ENCODE peak calls at places on chromosomes 7 and 10, in four cellular contexts. J is MM.1S, E is mesothelial cell of epicardium, V is bronchial epithelial cell. B is an unnamed sample.

GRCh38 chr10:120587061-120587460 is 130.0 kb downstream of the PLPP4 start:
- DNase-seq in J (no peak), E (no peak), V (no peak), B (no peak)

GRCh38 chr7:115356139-115356746 is 434.3 kb downstream of the MDFIC start:
- DNase-seq in J (peak), E (no peak), V (peak), B (peak)

GRCh38 chr10:89236221-89236620 is 15.4 kb downstream of the LIPA start:
- DNase-seq in J (no peak), E (no peak), V (no peak), B (no peak)

GRCh38 chr7:98964596-98964995 is 86.3 kb downstream of the TRRAP start:
- DNase-seq in J (no peak), E (no peak), V (no peak), B (no peak)

GRCh38 chr7:50660040-50660829 is 95.0 kb upstream of the DDC start:
- DNase-seq in J (no peak), E (no peak), V (no peak), B (no peak)

GRCh38 chr7:130748531-130749389 is 14.8 kb upstream of the KLF14 start:
- DNase-seq in J (no peak), E (no peak), V (no peak), B (no peak)

GRCh38 chr7:128161466-128162125 is 79.5 kb upstream of the LEP start:
- DNase-seq in J (no peak), E (no peak), V (no peak), B (no peak)

GRCh38 chr7:108321359-108321758 is 134.9 kb downstream of the NRCAM start:
- DNase-seq in J (no peak), E (no peak), V (no peak), B (no peak)

GRCh38 chr7:154591544-154591943 is 411.4 kb downstream of the PAXIP1 start:
- DNase-seq in J (peak), E (no peak), V (no peak), B (no peak)

GRCh38 chr7:25803117-25803887 is 348.7 kb upstream of the NFE2L3 start:
- DNase-seq in J (no peak), E (no peak), V (peak), B (no peak)

GRCh38 chr10:89814278-89814677 is 112.9 kb downstream of the KIF20B start:
- DNase-seq in J (no peak), E (no peak), V (no peak), B (no peak)

GRCh38 chr7:763762-764161 is 36.7 kb upstream of the PRKAR1B start:
- DNase-seq in J (no peak), E (no peak), V (no peak), B (no peak)

GRCh38 chr10:89664206-89664605 is 19.2 kb upstream of the PANK1 start:
- DNase-seq in J (no peak), E (no peak), V (no peak), B (no peak)

GRCh38 chr7:42233939-42234338 is 3.1 kb downstream of the GLI3 start:
- DNase-seq in J (no peak), E (no peak), V (peak), B (no peak)

GRCh38 chr10:5281355-5281754 is 83.4 kb upstream of the UCN3 start:
- DNase-seq in J (no peak), E (no peak), V (no peak), B (no peak)

GRCh38 chr10:129970404-129971364 is 6.6 kb upstream of the EBF3 start:
- DNase-seq in J (no peak), E (no peak), V (no peak), B (no peak)

GRCh38 chr7:99224263-99224947 is 16.5 kb upstream of the KPNA7 start:
- DNase-seq in J (no peak), E (no peak), V (peak), B (peak)

GRCh38 chr7:33950047-33950714 is 44.8 kb downstream of the BMPER start:
- DNase-seq in J (peak), E (no peak), V (no peak), B (no peak)

GRCh38 chr10:121448768-121449456 is 149.3 kb downstream of the FGFR2 start:
- DNase-seq in J (no peak), E (no peak), V (no peak), B (no peak)

GRCh38 chr7:144022169-144022568 is 22.0 kb downstream of the OR6B1 start:
- DNase-seq in J (no peak), E (no peak), V (no peak), B (no peak)

GRCh38 chr10:44578271-44578670 is 193.4 kb upstream of the CXCL12 start:
- DNase-seq in J (no peak), E (no peak), V (no peak), B (no peak)

GRCh38 chr7:14123923-14124322 is 134.5 kb upstream of the ETV1 start:
- DNase-seq in J (no peak), E (no peak), V (no peak), B (no peak)

GRCh38 chr7:14125998-14126397 is 136.5 kb upstream of the ETV1 start:
- DNase-seq in J (no peak), E (no peak), V (no peak), B (no peak)
- TF ChIP-seq CTCF in J (no peak), E (no peak), V (no peak), B (no peak)

GRCh38 chr7:158406364-158406763 is 181.3 kb downstream of the PTPRN2 start:
- DNase-seq in J (no peak), E (no peak), V (no peak), B (no peak)

GRCh38 chr7:158409816-158410330 is 177.8 kb downstream of the PTPRN2 start:
- DNase-seq in J (no peak), E (no peak), V (no peak), B (no peak)

GRCh38 chr7:158406817-158407216 is 180.8 kb downstream of the PTPRN2 start:
- DNase-seq in J (no peak), E (no peak), V (no peak), B (no peak)

GRCh38 chr7:158409120-158409519 is 178.5 kb downstream of the PTPRN2 start:
- DNase-seq in J (no peak), E (no peak), V (no peak), B (no peak)

GRCh38 chr7:158407581-158408331 is 179.9 kb downstream of the PTPRN2 start:
- DNase-seq in J (no peak), E (no peak), V (peak), B (peak)
- TF ChIP-seq CTCF in J (peak), E (no peak), V (peak), B (peak)

GRCh38 chr10:26627320-26627719 is 70.2 kb upstream of the PDSS1 start:
- DNase-seq in J (no peak), E (no peak), V (no peak), B (peak)
- TF ChIP-seq CTCF in J (no peak), E (no peak), V (peak), B (no peak)

GRCh38 chr10:86592413-86592812 is 61.9 kb upstream of the OPN4 start:
- DNase-seq in J (no peak), E (no peak), V (peak), B (peak)
- TF ChIP-seq CTCF in J (no peak), E (no peak), V (no peak), B (no peak)

DNA sequence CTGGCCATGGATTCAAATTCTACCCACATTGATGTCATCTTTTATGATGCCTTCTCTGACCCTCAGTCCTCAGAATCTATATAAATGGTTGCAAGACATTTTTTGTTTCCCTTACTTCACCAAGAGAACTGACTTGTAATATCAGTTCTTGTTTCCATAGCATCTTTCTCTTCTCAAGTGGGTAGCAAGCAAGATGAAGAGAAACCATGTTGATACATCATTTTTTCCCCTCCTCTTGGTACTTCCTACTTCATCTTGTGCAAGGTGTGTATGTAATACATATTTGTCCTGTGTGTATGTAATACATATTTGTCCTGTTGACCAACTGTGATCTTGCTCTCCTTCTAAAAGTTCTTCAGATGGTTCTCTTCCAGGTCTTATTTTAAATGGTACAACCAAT is 348.6 kb downstream of the PTEN start:
- DNase-seq in J (no peak), E (no peak), V (no peak), B (no peak)
- TF ChIP-seq CTCF in J (no peak), E (no peak), V (no peak), B (no peak)

DNA sequence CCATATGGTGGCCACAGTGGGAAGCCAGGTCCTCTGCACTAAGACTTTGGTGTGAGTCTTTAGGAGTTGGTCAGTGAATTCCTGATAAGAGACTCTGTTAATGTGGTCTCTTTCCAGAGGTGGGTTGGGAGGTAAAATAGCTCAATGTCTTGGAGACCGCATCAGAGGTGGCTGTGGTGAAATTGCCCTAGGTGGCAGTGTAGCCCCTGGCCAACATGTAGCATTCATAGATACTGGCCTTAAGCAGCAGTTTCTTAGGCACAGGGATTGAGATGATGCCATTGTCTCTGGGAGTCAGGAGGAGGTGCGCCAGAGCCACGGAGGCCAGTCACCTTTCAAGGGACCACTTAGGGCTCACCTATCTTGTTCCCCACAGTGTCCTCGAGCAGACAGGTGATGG is 202.8 kb downstream of the CREB5 start:
- DNase-seq in J (no peak), E (no peak), V (no peak), B (no peak)
- TF ChIP-seq CTCF in J (peak), E (no peak), V (no peak), B (no peak)

GRCh38 chr7:44216521-44217030 is 15.8 kb downstream of the YKT6 start:
- DNase-seq in J (no peak), E (peak), V (no peak), B (no peak)

GRCh38 chr7:44216019-44216418 is 15.2 kb downstream of the YKT6 start:
- DNase-seq in J (no peak), E (peak), V (no peak), B (no peak)

GRCh38 chr7:44217133-44217714 is 16.4 kb downstream of the YKT6 start:
- DNase-seq in J (no peak), E (no peak), V (no peak), B (no peak)

GRCh38 chr7:44213872-44214595 is 13.3 kb downstream of the YKT6 start:
- DNase-seq in J (peak), E (peak), V (peak), B (peak)

DNA sequence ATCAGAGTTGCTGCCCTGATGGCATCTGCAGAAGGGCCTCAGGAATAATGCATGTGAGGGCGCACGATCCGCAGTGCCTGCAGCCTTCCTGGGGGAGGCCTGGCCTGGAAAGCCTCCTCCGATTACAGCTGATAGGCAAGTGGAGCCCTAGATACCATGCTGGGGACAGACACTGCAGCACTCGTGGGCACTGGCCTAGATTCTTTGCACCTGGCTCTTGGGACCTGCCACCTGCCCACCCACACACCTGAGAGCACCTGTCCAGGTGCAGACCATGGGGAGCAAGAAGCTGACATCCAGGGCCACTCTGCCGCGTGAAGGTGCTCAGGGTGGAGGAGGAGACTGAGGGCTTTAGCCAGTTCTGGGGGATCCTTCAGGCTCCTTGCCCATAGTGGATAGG is 14.8 kb downstream of the YKT6 start:
- DNase-seq in J (no peak), E (peak), V (no peak), B (no peak)
- TF ChIP-seq CTCF in J (no peak), E (no peak), V (no peak), B (no peak)

GRCh38 chr10:60162631-60163030 is 227.0 kb downstream of the ANK3 start:
- DNase-seq in J (no peak), E (no peak), V (no peak), B (no peak)

GRCh38 chr10:60163786-60164185 is 225.9 kb downstream of the ANK3 start:
- DNase-seq in J (no peak), E (no peak), V (no peak), B (no peak)

GRCh38 chr10:60170250-60170649 is 219.4 kb downstream of the ANK3 start:
- DNase-seq in J (no peak), E (no peak), V (peak), B (no peak)

GRCh38 chr10:60169111-60169510 is 220.6 kb downstream of the ANK3 start:
- DNase-seq in J (no peak), E (no peak), V (no peak), B (no peak)

GRCh38 chr10:60167056-60167455 is 222.6 kb downstream of the ANK3 start:
- DNase-seq in J (no peak), E (no peak), V (no peak), B (no peak)
- TF ChIP-seq CTCF in J (no peak), E (no peak), V (no peak), B (no peak)

GRCh38 chr10:112874982-112875381 is 75.1 kb upstream of the TCF7L2 start:
- DNase-seq in J (no peak), E (no peak), V (no peak), B (no peak)

GRCh38 chr10:112871021-112871420 is 79.0 kb upstream of the TCF7L2 start:
- DNase-seq in J (no peak), E (no peak), V (no peak), B (no peak)

GRCh38 chr10:112875474-112876267 is 74.4 kb upstream of the TCF7L2 start:
- DNase-seq in J (no peak), E (no peak), V (peak), B (peak)

GRCh38 chr10:112873541-112873940 is 76.5 kb upstream of the TCF7L2 start:
- DNase-seq in J (no peak), E (no peak), V (no peak), B (no peak)

DNA sequence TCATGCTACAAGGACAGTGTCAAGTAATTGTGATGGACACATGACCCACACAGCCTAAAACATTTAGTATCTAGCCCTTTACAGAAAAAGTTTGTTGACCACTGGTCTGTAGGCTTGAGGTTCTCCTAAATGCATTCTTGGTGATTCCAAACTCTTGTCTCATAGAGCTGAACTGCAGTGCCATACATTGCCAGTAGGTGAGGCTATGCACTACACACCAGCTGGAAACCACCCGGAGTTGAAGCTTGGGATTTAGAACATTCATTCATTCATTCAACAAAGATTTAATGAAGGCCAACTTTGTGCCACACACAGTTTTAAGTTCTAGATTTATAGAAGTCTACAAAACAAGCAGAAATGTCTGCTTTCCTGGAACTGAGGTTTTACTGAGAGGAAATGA is 77.3 kb upstream of the TCF7L2 start:
- DNase-seq in J (no peak), E (no peak), V (no peak), B (no peak)
- TF ChIP-seq CTCF in J (peak), E (peak), V (no peak), B (no peak)